ENCODE peak calls at places on chromosomes 2 and 18, in ten cellular contexts. G is cardiac muscle cell; Q is MM.1S; X is right lobe of liver; D is fibroblast of lung; I is CD4-positive, alpha-beta T cell; H is PC-9; E is neural progenitor cell; K is Karpas-422; Z is uterus. F is an unnamed sample.

GRCh38 chr18:32297851-32298250 is 108.0 kb downstream of the MEP1B start:
- DNase-seq in K (no peak), D (no peak), H (no peak), I (no peak), Z (no peak), E (no peak), X (no peak), G (no peak), Q (no peak), F (no peak)

GRCh38 chr2:221397179-221397578 is 174.9 kb downstream of the EPHA4 start:
- DNase-seq in Q (no peak), Z (no peak), X (no peak), D (peak; percentile 8), G (no peak), K (no peak), H (no peak), E (no peak), I (no peak), F (no peak)

GRCh38 chr2:17636989-17637906 is 96.8 kb downstream of the VSNL1 start:
- DNase-seq in X (no peak), Q (no peak), I (no peak), H (no peak), G (peak; percentile 16), D (no peak), Z (no peak), K (peak; percentile 96), E (no peak), F (no peak)

GRCh38 chr18:60248563-60249330 is 123.8 kb downstream of the MC4R start:
- DNase-seq in Q (no peak), G (no peak), E (no peak), X (no peak), K (no peak), D (no peak), I (no peak), Z (no peak), H (no peak), F (no peak)

GRCh38 chr2:70855679-70856078 is 20.1 kb upstream of the CD207 start:
- DNase-seq in E (no peak), D (peak; percentile 51), X (no peak), Q (no peak), H (no peak), I (no peak), Z (no peak), G (no peak), K (peak; percentile 29), F (no peak)

GRCh38 chr2:128492966-128493811 is 174.5 kb upstream of the HS6ST1 start:
- DNase-seq in X (no peak), G (no peak), K (no peak), E (no peak), Z (no peak), D (no peak), I (no peak), Q (no peak), H (no peak), F (no peak)

GRCh38 chr2:44614940-44615339 is 253.2 kb downstream of the CAMKMT start:
- DNase-seq in K (no peak), D (no peak), G (no peak), Q (no peak), Z (no peak), H (no peak), E (no peak), X (no peak), I (no peak), F (no peak)

GRCh38 chr2:128726221-128726620 is 407.6 kb upstream of the HS6ST1 start:
- DNase-seq in Z (no peak), Q (no peak), X (no peak), E (no peak), I (no peak), H (no peak), D (no peak), K (no peak), G (no peak), F (no peak)

GRCh38 chr2:239291505-239292350 is 109.1 kb downstream of the HDAC4 start:
- DNase-seq in H (no peak), D (no peak), X (no peak), Q (no peak), I (no peak), K (no peak), E (peak; percentile 95), G (no peak), Z (peak; percentile 12), F (no peak)

GRCh38 chr2:16036951-16037350 is 96.6 kb downstream of the MYCN start:
- DNase-seq in E (no peak), G (no peak), K (no peak), I (no peak), D (no peak), H (no peak), X (no peak), Q (no peak), Z (no peak), F (no peak)

GRCh38 chr2:174717273-174717672 is 47.0 kb downstream of the CHRNA1 start:
- DNase-seq in H (no peak), D (peak; percentile 12), I (no peak), K (no peak), E (no peak), G (no peak), Z (no peak), Q (peak; percentile 69), X (no peak), F (no peak)

GRCh38 chr2:146321175-146321574 is 1523.7 kb upstream of the ACVR2A start:
- DNase-seq in K (no peak), E (peak; percentile 26), H (no peak), X (no peak), Q (no peak), G (no peak), I (no peak), Z (no peak), D (peak; percentile 42), F (no peak)

GRCh38 chr2:219387284-219388126 is at the start of gene DNPEP:
- DNase-seq in E (peak; percentile 96), D (peak; percentile 87), Q (peak; percentile 85), K (peak; percentile 95), H (peak; percentile 90), I (peak; percentile 94), X (peak; percentile 98), Z (peak; percentile 81), G (peak; percentile 95), F (peak; percentile 94)

GRCh38 chr2:40432916-40433315 is 19.0 kb downstream of the SLC8A1 start:
- DNase-seq in X (no peak), D (no peak), Z (no peak), E (no peak), Q (no peak), I (no peak), H (no peak), K (no peak), G (no peak), F (no peak)

GRCh38 chr2:40436093-40436475 is 15.8 kb downstream of the SLC8A1 start:
- DNase-seq in D (no peak), E (no peak), Q (no peak), X (no peak), Z (no peak), K (no peak), H (no peak), G (no peak), I (no peak), F (no peak)

GRCh38 chr2:40434638-40435296 is 17.1 kb downstream of the SLC8A1 start:
- DNase-seq in Q (no peak), X (no peak), K (no peak), I (no peak), G (no peak), Z (peak; percentile 40), D (peak; percentile 90), H (peak; percentile 85), E (no peak), F (no peak)

GRCh38 chr2:40433739-40434138 is 18.2 kb downstream of the SLC8A1 start:
- DNase-seq in H (no peak), D (no peak), K (no peak), Q (no peak), Z (no peak), G (no peak), I (no peak), X (no peak), E (no peak), F (no peak)

GRCh38 chr2:40435426-40436092 is 16.3 kb downstream of the SLC8A1 start:
- DNase-seq in G (no peak), K (no peak), Q (no peak), I (no peak), D (no peak), Z (no peak), X (no peak), H (no peak), E (no peak), F (no peak)
- H3K27ac ChIP-seq in G (peak overlapping the region; percentile 45), K (no peak overlapping the region), Q (no peak overlapping the region), I (no peak overlapping the region), D (peak overlapping the region; percentile 81), Z (peak overlapping the region; percentile 58), X (no peak overlapping the region), H (peak overlapping the region; percentile 81), E (no peak overlapping the region), F (no peak overlapping the region)

GRCh38 chr18:50090370-50091312 is 104.3 kb downstream of the MYO5B start:
- DNase-seq in K (no peak), Q (no peak), E (no peak), I (no peak), X (no peak), Z (no peak), G (no peak), D (no peak), H (no peak), F (no peak)
- H3K27ac ChIP-seq in K (no peak overlapping the region), Q (peak overlapping the region; percentile 92), E (no peak overlapping the region), I (no peak overlapping the region), X (no peak overlapping the region), Z (no peak overlapping the region), G (no peak overlapping the region), D (no peak overlapping the region), H (no peak overlapping the region), F (no peak overlapping the region)

GRCh38 chr2:181421464-181421863 is 35.7 kb upstream of the ITGA4 start:
- DNase-seq in G (no peak), I (no peak), K (no peak), Z (no peak), E (no peak), Q (no peak), D (no peak), X (no peak), H (no peak), F (no peak)
- H3K27ac ChIP-seq in G (no peak overlapping the region), I (no peak overlapping the region), K (peak overlapping the region; percentile 97), Z (no peak overlapping the region), E (no peak overlapping the region), Q (no peak overlapping the region), D (no peak overlapping the region), X (no peak overlapping the region), H (no peak overlapping the region), F (no peak overlapping the region)

GRCh38 chr2:217913415-217913814 is 89.4 kb downstream of the TNS1 start:
- DNase-seq in K (no peak), Z (no peak), D (no peak), G (no peak), H (no peak), E (no peak), Q (no peak), I (no peak), X (peak; percentile 24), F (no peak)

GRCh38 chr2:217910875-217911212 is 92.0 kb downstream of the TNS1 start:
- DNase-seq in X (no peak), Q (no peak), Z (peak; percentile 22), D (no peak), E (no peak), H (no peak), I (no peak), G (no peak), K (no peak), F (peak; percentile 46)

GRCh38 chr2:217909156-217909820 is 93.5 kb downstream of the TNS1 start:
- DNase-seq in X (no peak), D (no peak), Q (no peak), E (no peak), H (no peak), G (no peak), K (peak; percentile 60), Z (no peak), I (no peak), F (no peak)

GRCh38 chr2:217912030-217913024 is 90.5 kb downstream of the TNS1 start:
- DNase-seq in D (no peak), Z (peak; percentile 35), E (no peak), H (no peak), K (no peak), I (no peak), X (peak; percentile 20), G (no peak), Q (no peak), F (peak; percentile 58)

GRCh38 chr2:217911283-217911965 is 91.4 kb downstream of the TNS1 start:
- DNase-seq in Z (peak; percentile 51), H (no peak), D (no peak), K (no peak), I (no peak), E (no peak), G (no peak), X (no peak), Q (no peak), F (peak; percentile 71)
- H3K27ac ChIP-seq in Z (peak overlapping the region; percentile 97), H (no peak overlapping the region), D (no peak overlapping the region), K (no peak overlapping the region), I (no peak overlapping the region), E (no peak overlapping the region), G (peak overlapping the region; percentile 85), X (peak overlapping the region; percentile 79), Q (no peak overlapping the region), F (peak overlapping the region; percentile 97)

F was measured in psoas muscle.